ENCODE peak calls at places on chromosomes 1 and 21, in six cellular contexts. Q is GM23248, F is neural progenitor cell, P is fibroblast of lung, T is mammary epithelial cell, V is PC-3. B is an unnamed sample.

GRCh38 chr1:15736035-15736665 is at the start of gene SLC25A34:
- DNase-seq in V (no peak), P (no peak), T (no peak), Q (no peak), F (no peak), B (no peak)

GRCh38 chr21:43340491-43341348 is 86.2 kb downstream of the SIK1 start:
- DNase-seq in F (no peak), V (peak; percentile 85), T (peak; percentile 59), Q (peak; percentile 85), P (peak; percentile 85), B (peak; percentile 91)

GRCh38 chr1:170077926-170078325 is 3.4 kb upstream of the KIFAP3 start:
- DNase-seq in P (no peak), Q (no peak), F (no peak), T (no peak), V (peak; percentile 71), B (no peak)

GRCh38 chr21:28547795-28548194 is 444.9 kb downstream of the LTN1 start:
- DNase-seq in P (no peak), F (no peak), Q (peak; percentile 30), T (no peak), V (no peak), B (no peak)

GRCh38 chr1:33339413-33339812 is 18.5 kb upstream of the A3GALT2 start:
- DNase-seq in V (no peak), T (no peak), F (peak; percentile 59), P (no peak), Q (peak; percentile 39), B (no peak)

GRCh38 chr21:34596561-34597271 is 18.2 kb downstream of the RCAN1 start:
- DNase-seq in T (no peak), P (no peak), F (no peak), Q (no peak), V (no peak), B (peak; percentile 44)

GRCh38 chr1:212950243-212951057 is at the start of gene VASH2:
- DNase-seq in P (peak; percentile 70), F (peak; percentile 96), V (peak; percentile 91), Q (peak; percentile 79), T (peak; percentile 69), B (peak; percentile 89)

GRCh38 chr1:65471213-65471833 is 50.9 kb downstream of the LEPR start:
- DNase-seq in P (no peak), T (no peak), F (no peak), V (no peak), Q (no peak), B (peak; percentile 21)

DNA sequence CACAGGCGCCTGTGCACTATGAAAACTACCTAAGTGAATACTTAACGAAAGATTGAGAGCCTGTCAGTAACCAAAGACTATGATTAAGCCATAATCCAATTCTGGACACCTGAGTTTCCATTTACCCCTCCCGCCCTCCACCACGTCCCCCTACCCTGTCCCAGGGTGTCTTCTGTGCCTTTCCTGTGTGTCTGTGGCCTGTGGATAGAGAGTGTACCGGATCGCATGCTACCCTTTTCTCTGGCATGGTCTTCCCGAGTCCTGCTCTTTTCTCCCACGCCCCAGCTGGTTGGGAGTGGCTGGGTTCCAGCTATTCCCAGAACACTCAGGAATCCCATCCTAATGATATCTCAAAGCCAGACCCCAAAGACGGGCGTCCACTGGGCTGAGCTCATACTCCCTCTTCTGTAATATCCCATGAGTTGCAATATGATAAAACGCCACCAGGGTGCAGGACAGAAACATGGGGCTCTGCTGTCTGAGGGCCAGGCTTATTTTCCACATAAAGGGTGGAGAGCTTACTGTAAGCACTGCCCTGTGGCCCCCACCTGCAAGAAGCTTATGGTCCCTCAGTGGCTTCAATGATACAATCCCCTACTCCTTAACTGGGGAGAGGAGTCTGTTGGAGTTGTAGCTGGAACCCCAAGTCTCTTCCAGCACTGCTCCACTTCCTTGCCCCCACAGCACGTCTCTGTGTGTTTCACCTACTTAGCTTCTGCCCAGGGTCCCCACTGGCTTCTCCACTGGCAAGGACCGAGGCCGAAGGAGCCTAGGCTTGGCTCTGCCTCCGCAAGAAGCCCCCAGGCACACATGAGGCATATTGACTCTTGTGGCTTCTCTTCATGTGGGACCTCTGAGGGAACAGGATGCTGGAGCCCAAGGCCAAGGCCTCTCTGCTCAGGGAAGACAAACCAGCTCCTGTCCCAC is 17.6 kb upstream of the ALX3 start:
- DNase-seq in V (peak; percentile 76), F (peak; percentile 68), T (peak; percentile 31), Q (peak; percentile 72), P (peak; percentile 53), B (peak; percentile 76)
- TF ChIP-seq EZH2 in V (no peak), F (no peak), T (no peak), Q (no peak), P (no peak), B (no peak)

GRCh38 chr1:202204065-202204464 is 10.5 kb downstream of the LGR6 start:
- DNase-seq in F (peak; percentile 23), T (no peak), Q (no peak), P (no peak), V (no peak), B (no peak)

GRCh38 chr1:202205523-202206190 is 12.1 kb downstream of the LGR6 start:
- DNase-seq in F (peak; percentile 84), T (no peak), V (no peak), P (no peak), Q (no peak), B (no peak)

GRCh38 chr1:202208458-202208857 is 14.9 kb downstream of the LGR6 start:
- DNase-seq in Q (no peak), P (no peak), T (no peak), F (no peak), V (no peak), B (no peak)

GRCh38 chr1:202210370-202210769 is 16.8 kb downstream of the LGR6 start:
- DNase-seq in P (no peak), V (no peak), T (peak; percentile 58), F (peak; percentile 67), Q (peak; percentile 43), B (peak; percentile 77)

DNA sequence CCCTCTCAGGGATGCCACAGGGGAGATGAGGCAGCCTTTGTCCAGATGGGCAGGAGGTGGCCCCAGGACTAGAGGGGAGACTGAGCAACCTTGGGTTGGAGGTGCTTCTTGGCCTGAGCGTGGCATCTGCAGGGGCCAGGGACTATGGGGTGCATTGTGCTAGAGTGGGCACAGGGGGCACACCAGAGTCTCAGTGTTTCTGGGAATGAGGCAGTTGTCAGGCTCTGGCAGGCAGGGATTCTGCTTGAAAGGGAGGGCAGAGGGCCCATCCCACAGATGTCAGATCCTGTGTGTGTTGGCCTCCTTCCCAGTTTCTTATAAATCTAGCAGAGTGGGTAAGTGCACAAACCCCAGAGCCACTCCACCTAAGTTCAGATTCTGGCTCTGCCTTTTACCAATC is 13.7 kb downstream of the LGR6 start:
- DNase-seq in Q (peak; percentile 62), V (peak; percentile 59), F (peak; percentile 45), T (peak; percentile 30), P (peak; percentile 76), B (peak; percentile 74)
- H2AFZ ChIP-seq in Q (no peak overlapping the region), V (no peak overlapping the region), F (no peak overlapping the region), T (no peak overlapping the region), P (no peak overlapping the region), B (no peak overlapping the region)

DNA sequence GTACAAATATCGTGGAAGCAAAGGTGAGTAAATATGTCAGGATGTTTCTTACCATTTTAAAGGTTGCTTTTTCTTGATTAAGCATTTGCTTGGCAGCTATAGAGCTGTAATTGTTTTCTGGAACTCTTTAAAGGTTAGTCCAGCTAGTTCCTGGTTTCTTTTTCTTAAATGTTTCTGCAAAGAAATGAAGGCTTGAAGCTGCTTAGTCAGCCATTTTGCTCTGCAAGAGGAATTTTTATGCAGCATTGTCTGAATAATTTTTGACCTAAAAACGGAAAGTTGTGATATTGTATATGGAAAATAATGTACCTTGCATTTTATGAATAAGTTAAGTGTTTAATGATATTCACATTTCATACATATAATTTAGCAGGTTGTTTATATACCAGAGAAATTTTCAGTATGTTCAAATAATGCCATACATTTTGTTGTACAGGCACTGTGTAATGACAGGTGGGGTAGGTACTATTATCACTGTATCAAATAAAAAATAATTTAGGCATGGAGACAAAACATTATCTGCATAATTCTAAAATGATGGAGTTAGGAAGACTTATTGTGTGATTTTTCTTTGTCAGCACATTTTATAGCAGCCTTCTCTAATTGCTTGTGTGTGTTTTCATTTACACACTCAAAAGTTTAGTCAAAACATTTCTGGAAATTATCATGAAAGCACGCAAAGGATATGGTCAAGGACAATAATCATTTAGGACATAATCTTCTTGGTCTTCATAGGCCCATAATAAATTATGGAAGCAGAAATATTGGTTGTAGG is 624.4 kb downstream of the NCAM2 start:
- DNase-seq in F (no peak), V (no peak), T (no peak), Q (no peak), P (no peak), B (no peak)
- H3K9me3 ChIP-seq in F (no peaks in the 10 kb centered on the region), V (peaks cover 5% of the 10 kb centered on the region), T (peaks cover 23% of the 10 kb centered on the region), Q (no peaks in the 10 kb centered on the region), P (no peaks in the 10 kb centered on the region), B (no peaks in the 10 kb centered on the region)

GRCh38 chr1:34780528-34780927 is 486 bp upstream of the GJB3 start:
- DNase-seq in V (peak; percentile 34), Q (no peak), P (no peak), T (peak; percentile 58), F (no peak), B (no peak)

GRCh38 chr1:34779526-34779925 is 1.5 kb upstream of the GJB3 start:
- DNase-seq in T (peak; percentile 92), Q (no peak), V (peak; percentile 88), F (no peak), P (no peak), B (no peak)

GRCh38 chr1:34781844-34782391 is 904 bp downstream of the GJB3 start:
- DNase-seq in T (peak; percentile 72), V (peak; percentile 86), P (no peak), Q (no peak), F (no peak), B (no peak)

GRCh38 chr1:34779962-34780361 is 1.1 kb upstream of the GJB3 start:
- DNase-seq in F (no peak), P (no peak), T (no peak), V (no peak), Q (no peak), B (no peak)

GRCh38 chr1:34781071-34781843 is at the start of gene GJB3:
- DNase-seq in Q (peak; percentile 60), T (peak; percentile 66), V (peak; percentile 73), P (no peak), F (peak; percentile 54), B (peak; percentile 46)
- TF ChIP-seq EZH2 in Q (peak; percentile 51), T (no peak), V (no peak), P (peak; percentile 89), F (peak; percentile 92), B (no peak)